ENCODE peak calls at places on chromosomes 4 and X, in ten cellular contexts. One of them, this sample, is unnamed.

GRCh38 chr4:92235741-92236140 is 68.0 kb upstream of the GRID2 start:
- DNase-seq in mammary epithelial cell: no peak
- DNase-seq in colonic mucosa: no peak
- DNase-seq in fibroblast of villous mesenchyme: no peak
- DNase-seq in suprapubic skin: no peak
- DNase-seq in endothelial cell of umbilical vein: no peak
- DNase-seq in activated CD8-positive, alpha-beta T cell treated with anti-CD3 and anti-CD28 coated beads for 36 hours: no peak
- DNase-seq in ascending aorta: no peak
- DNase-seq in activated B cell treated with CpG ODN at 0.5 μM for 24 hours: no peak
- DNase-seq in neural crest cell: no peak
- DNase-seq in this sample: no peak

GRCh38 chr4:24659241-24659961 is 75.0 kb upstream of the DHX15 start:
- DNase-seq in mammary epithelial cell: no peak
- DNase-seq in colonic mucosa: peak; percentile 41
- DNase-seq in fibroblast of villous mesenchyme: no peak
- DNase-seq in suprapubic skin: no peak
- DNase-seq in endothelial cell of umbilical vein: no peak
- DNase-seq in activated CD8-positive, alpha-beta T cell treated with anti-CD3 and anti-CD28 coated beads for 36 hours: no peak
- DNase-seq in ascending aorta: no peak
- DNase-seq in activated B cell treated with CpG ODN at 0.5 μM for 24 hours: no peak
- DNase-seq in neural crest cell: no peak
- DNase-seq in this sample: no peak

GRCh38 chrX:72027914-72028307 is 103.8 kb downstream of the RTL5 start:
- DNase-seq in mammary epithelial cell: no peak
- DNase-seq in colonic mucosa: no peak
- DNase-seq in fibroblast of villous mesenchyme: no peak
- DNase-seq in suprapubic skin: peak; percentile 4
- DNase-seq in endothelial cell of umbilical vein: no peak
- DNase-seq in activated CD8-positive, alpha-beta T cell treated with anti-CD3 and anti-CD28 coated beads for 36 hours: no peak
- DNase-seq in ascending aorta: peak; percentile 56
- DNase-seq in activated B cell treated with CpG ODN at 0.5 μM for 24 hours: no peak
- DNase-seq in neural crest cell: no peak
- DNase-seq in this sample: no peak

GRCh38 chrX:140440891-140441290 is 64.0 kb downstream of the SOX3 start:
- DNase-seq in mammary epithelial cell: no peak
- DNase-seq in colonic mucosa: no peak
- DNase-seq in fibroblast of villous mesenchyme: no peak
- DNase-seq in suprapubic skin: no peak
- DNase-seq in endothelial cell of umbilical vein: no peak
- DNase-seq in activated CD8-positive, alpha-beta T cell treated with anti-CD3 and anti-CD28 coated beads for 36 hours: no peak
- DNase-seq in ascending aorta: no peak
- DNase-seq in activated B cell treated with CpG ODN at 0.5 μM for 24 hours: no peak
- DNase-seq in neural crest cell: peak; percentile 37
- DNase-seq in this sample: no peak

GRCh38 chr4:122679317-122679716 is 53.2 kb upstream of the BBS12 start:
- DNase-seq in mammary epithelial cell: no peak
- DNase-seq in colonic mucosa: no peak
- DNase-seq in fibroblast of villous mesenchyme: no peak
- DNase-seq in suprapubic skin: no peak
- DNase-seq in endothelial cell of umbilical vein: no peak
- DNase-seq in activated CD8-positive, alpha-beta T cell treated with anti-CD3 and anti-CD28 coated beads for 36 hours: no peak
- DNase-seq in ascending aorta: no peak
- DNase-seq in activated B cell treated with CpG ODN at 0.5 μM for 24 hours: no peak
- DNase-seq in neural crest cell: no peak
- DNase-seq in this sample: no peak

GRCh38 chr4:47669946-47670345 is 167.9 kb downstream of the CORIN start:
- DNase-seq in mammary epithelial cell: no peak
- DNase-seq in colonic mucosa: no peak
- DNase-seq in fibroblast of villous mesenchyme: no peak
- DNase-seq in suprapubic skin: no peak
- DNase-seq in endothelial cell of umbilical vein: no peak
- DNase-seq in activated CD8-positive, alpha-beta T cell treated with anti-CD3 and anti-CD28 coated beads for 36 hours: no peak
- DNase-seq in ascending aorta: no peak
- DNase-seq in activated B cell treated with CpG ODN at 0.5 μM for 24 hours: no peak
- DNase-seq in neural crest cell: no peak
- DNase-seq in this sample: no peak

GRCh38 chrX:114162068-114162735 is 421.7 kb upstream of the HTR2C start:
- DNase-seq in mammary epithelial cell: no peak
- DNase-seq in colonic mucosa: no peak
- DNase-seq in fibroblast of villous mesenchyme: no peak
- DNase-seq in suprapubic skin: no peak
- DNase-seq in endothelial cell of umbilical vein: no peak
- DNase-seq in activated CD8-positive, alpha-beta T cell treated with anti-CD3 and anti-CD28 coated beads for 36 hours: no peak
- DNase-seq in ascending aorta: no peak
- DNase-seq in activated B cell treated with CpG ODN at 0.5 μM for 24 hours: no peak
- DNase-seq in neural crest cell: peak; percentile 10
- DNase-seq in this sample: peak; percentile 1

GRCh38 chr4:3733195-3733594 is 33.0 kb upstream of the ADRA2C start:
- DNase-seq in mammary epithelial cell: no peak
- DNase-seq in colonic mucosa: no peak
- DNase-seq in fibroblast of villous mesenchyme: no peak
- DNase-seq in suprapubic skin: no peak
- DNase-seq in endothelial cell of umbilical vein: no peak
- DNase-seq in activated CD8-positive, alpha-beta T cell treated with anti-CD3 and anti-CD28 coated beads for 36 hours: no peak
- DNase-seq in ascending aorta: no peak
- DNase-seq in activated B cell treated with CpG ODN at 0.5 μM for 24 hours: no peak
- DNase-seq in neural crest cell: no peak
- DNase-seq in this sample: no peak

GRCh38 chrX:132564026-132564425 is 75.2 kb upstream of the MBNL3 start:
- DNase-seq in mammary epithelial cell: no peak
- DNase-seq in colonic mucosa: no peak
- DNase-seq in fibroblast of villous mesenchyme: peak; percentile 89
- DNase-seq in suprapubic skin: no peak
- DNase-seq in endothelial cell of umbilical vein: no peak
- DNase-seq in activated CD8-positive, alpha-beta T cell treated with anti-CD3 and anti-CD28 coated beads for 36 hours: no peak
- DNase-seq in ascending aorta: no peak
- DNase-seq in activated B cell treated with CpG ODN at 0.5 μM for 24 hours: no peak
- DNase-seq in neural crest cell: no peak
- DNase-seq in this sample: no peak

GRCh38 chrX:66030505-66031317 is 9.2 kb downstream of the VSIG4 start:
- DNase-seq in mammary epithelial cell: peak; percentile 3
- DNase-seq in colonic mucosa: peak; percentile 50
- DNase-seq in fibroblast of villous mesenchyme: peak; percentile 4
- DNase-seq in suprapubic skin: no peak
- DNase-seq in endothelial cell of umbilical vein: peak; percentile 1
- DNase-seq in activated CD8-positive, alpha-beta T cell treated with anti-CD3 and anti-CD28 coated beads for 36 hours: peak; percentile 53
- DNase-seq in ascending aorta: no peak
- DNase-seq in activated B cell treated with CpG ODN at 0.5 μM for 24 hours: no peak
- DNase-seq in neural crest cell: no peak
- DNase-seq in this sample: no peak

GRCh38 chr4:94595880-94596483 is 144.2 kb downstream of the PDLIM5 start:
- DNase-seq in mammary epithelial cell: peak; percentile 34
- DNase-seq in colonic mucosa: no peak
- DNase-seq in fibroblast of villous mesenchyme: peak; percentile 72
- DNase-seq in suprapubic skin: no peak
- DNase-seq in endothelial cell of umbilical vein: peak; percentile 76
- DNase-seq in activated CD8-positive, alpha-beta T cell treated with anti-CD3 and anti-CD28 coated beads for 36 hours: no peak
- DNase-seq in ascending aorta: no peak
- DNase-seq in activated B cell treated with CpG ODN at 0.5 μM for 24 hours: no peak
- DNase-seq in neural crest cell: no peak
- DNase-seq in this sample: no peak

GRCh38 chr4:154612472-154613414 is at the start of gene FGG:
- DNase-seq in mammary epithelial cell: no peak
- DNase-seq in colonic mucosa: no peak
- DNase-seq in fibroblast of villous mesenchyme: no peak
- DNase-seq in suprapubic skin: no peak
- DNase-seq in endothelial cell of umbilical vein: no peak
- DNase-seq in activated CD8-positive, alpha-beta T cell treated with anti-CD3 and anti-CD28 coated beads for 36 hours: no peak
- DNase-seq in ascending aorta: no peak
- DNase-seq in activated B cell treated with CpG ODN at 0.5 μM for 24 hours: no peak
- DNase-seq in neural crest cell: no peak
- DNase-seq in this sample: no peak

GRCh38 chr4:13694256-13694655 is 66.7 kb upstream of the BOD1L1 start:
- DNase-seq in mammary epithelial cell: no peak
- DNase-seq in colonic mucosa: no peak
- DNase-seq in fibroblast of villous mesenchyme: no peak
- DNase-seq in suprapubic skin: no peak
- DNase-seq in endothelial cell of umbilical vein: no peak
- DNase-seq in activated CD8-positive, alpha-beta T cell treated with anti-CD3 and anti-CD28 coated beads for 36 hours: no peak
- DNase-seq in ascending aorta: no peak
- DNase-seq in activated B cell treated with CpG ODN at 0.5 μM for 24 hours: no peak
- DNase-seq in neural crest cell: no peak
- DNase-seq in this sample: no peak

GRCh38 chr4:179695175-179695574 is 2252.9 kb upstream of the AGA start:
- DNase-seq in mammary epithelial cell: peak; percentile 5
- DNase-seq in colonic mucosa: no peak
- DNase-seq in fibroblast of villous mesenchyme: no peak
- DNase-seq in suprapubic skin: no peak
- DNase-seq in endothelial cell of umbilical vein: no peak
- DNase-seq in activated CD8-positive, alpha-beta T cell treated with anti-CD3 and anti-CD28 coated beads for 36 hours: no peak
- DNase-seq in ascending aorta: no peak
- DNase-seq in activated B cell treated with CpG ODN at 0.5 μM for 24 hours: no peak
- DNase-seq in neural crest cell: no peak
- DNase-seq in this sample: no peak

GRCh38 chr4:131603705-131604104 is 1545.4 kb upstream of the PCDH10 start:
- DNase-seq in mammary epithelial cell: peak; percentile 56
- DNase-seq in colonic mucosa: no peak
- DNase-seq in fibroblast of villous mesenchyme: no peak
- DNase-seq in suprapubic skin: no peak
- DNase-seq in endothelial cell of umbilical vein: no peak
- DNase-seq in activated CD8-positive, alpha-beta T cell treated with anti-CD3 and anti-CD28 coated beads for 36 hours: no peak
- DNase-seq in ascending aorta: no peak
- DNase-seq in activated B cell treated with CpG ODN at 0.5 μM for 24 hours: no peak
- DNase-seq in neural crest cell: no peak
- DNase-seq in this sample: no peak

GRCh38 chrX:153723351-153724251 is 586 bp downstream of the BCAP31 start:
- DNase-seq in mammary epithelial cell: peak; percentile 61
- DNase-seq in colonic mucosa: peak; percentile 53
- DNase-seq in fibroblast of villous mesenchyme: peak; percentile 51
- DNase-seq in suprapubic skin: no peak
- DNase-seq in endothelial cell of umbilical vein: peak; percentile 51
- DNase-seq in activated CD8-positive, alpha-beta T cell treated with anti-CD3 and anti-CD28 coated beads for 36 hours: peak; percentile 73
- DNase-seq in ascending aorta: no peak
- DNase-seq in activated B cell treated with CpG ODN at 0.5 μM for 24 hours: peak; percentile 54
- DNase-seq in neural crest cell: no peak
- DNase-seq in this sample: peak; percentile 29

DNA sequence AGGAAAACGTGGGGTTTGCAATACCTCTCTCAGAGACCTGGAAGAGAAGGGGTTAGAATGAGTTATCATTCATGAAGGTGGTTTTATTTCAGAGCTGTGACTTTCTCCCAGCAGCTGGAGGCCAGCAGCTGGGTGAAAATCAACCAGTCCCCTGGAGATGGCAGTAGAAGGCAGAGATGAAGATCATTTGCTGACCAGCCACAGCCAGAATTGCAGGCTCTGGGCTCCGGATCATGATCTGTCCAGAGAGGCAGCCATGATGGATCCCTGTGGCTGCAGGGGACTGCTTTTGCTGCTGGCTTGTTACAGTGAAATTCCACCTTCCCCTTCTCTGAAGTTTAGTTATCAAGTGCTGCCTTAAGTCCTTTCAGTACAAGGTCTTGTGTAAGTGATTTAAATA is 46.9 kb upstream of the TAB3 start:
- DNase-seq in mammary epithelial cell: peak; percentile 19
- DNase-seq in colonic mucosa: peak; percentile 31
- DNase-seq in fibroblast of villous mesenchyme: peak; percentile 3
- DNase-seq in suprapubic skin: no peak
- DNase-seq in endothelial cell of umbilical vein: peak; percentile 6
- DNase-seq in activated CD8-positive, alpha-beta T cell treated with anti-CD3 and anti-CD28 coated beads for 36 hours: no peak
- DNase-seq in ascending aorta: no peak
- DNase-seq in activated B cell treated with CpG ODN at 0.5 μM for 24 hours: no peak
- DNase-seq in neural crest cell: peak; percentile 5
- DNase-seq in this sample: no peak
- TF ChIP-seq CTCF in mammary epithelial cell: peak; percentile 48
- TF ChIP-seq CTCF in colonic mucosa: no peak
- TF ChIP-seq CTCF in fibroblast of villous mesenchyme: peak; percentile 22
- TF ChIP-seq CTCF in suprapubic skin: no peak
- TF ChIP-seq CTCF in endothelial cell of umbilical vein: no peak
- TF ChIP-seq CTCF in activated CD8-positive, alpha-beta T cell treated with anti-CD3 and anti-CD28 coated beads for 36 hours: no peak
- TF ChIP-seq CTCF in ascending aorta: no peak
- TF ChIP-seq CTCF in activated B cell treated with CpG ODN at 0.5 μM for 24 hours: no peak
- TF ChIP-seq CTCF in neural crest cell: peak; percentile 43
- TF ChIP-seq CTCF in this sample: no peak

GRCh38 chr4:4764506-4764905 is 95.0 kb upstream of the MSX1 start:
- DNase-seq in mammary epithelial cell: no peak
- DNase-seq in colonic mucosa: no peak
- DNase-seq in fibroblast of villous mesenchyme: no peak
- DNase-seq in suprapubic skin: no peak
- DNase-seq in endothelial cell of umbilical vein: no peak
- DNase-seq in activated CD8-positive, alpha-beta T cell treated with anti-CD3 and anti-CD28 coated beads for 36 hours: no peak
- DNase-seq in ascending aorta: no peak
- DNase-seq in activated B cell treated with CpG ODN at 0.5 μM for 24 hours: no peak
- DNase-seq in neural crest cell: no peak
- DNase-seq in this sample: no peak
- TF ChIP-seq CTCF in mammary epithelial cell: no peak
- TF ChIP-seq CTCF in colonic mucosa: no peak
- TF ChIP-seq CTCF in fibroblast of villous mesenchyme: no peak
- TF ChIP-seq CTCF in suprapubic skin: no peak
- TF ChIP-seq CTCF in endothelial cell of umbilical vein: no peak
- TF ChIP-seq CTCF in activated CD8-positive, alpha-beta T cell treated with anti-CD3 and anti-CD28 coated beads for 36 hours: no peak
- TF ChIP-seq CTCF in ascending aorta: no peak
- TF ChIP-seq CTCF in activated B cell treated with CpG ODN at 0.5 μM for 24 hours: no peak
- TF ChIP-seq CTCF in neural crest cell: no peak
- TF ChIP-seq CTCF in this sample: no peak

DNA sequence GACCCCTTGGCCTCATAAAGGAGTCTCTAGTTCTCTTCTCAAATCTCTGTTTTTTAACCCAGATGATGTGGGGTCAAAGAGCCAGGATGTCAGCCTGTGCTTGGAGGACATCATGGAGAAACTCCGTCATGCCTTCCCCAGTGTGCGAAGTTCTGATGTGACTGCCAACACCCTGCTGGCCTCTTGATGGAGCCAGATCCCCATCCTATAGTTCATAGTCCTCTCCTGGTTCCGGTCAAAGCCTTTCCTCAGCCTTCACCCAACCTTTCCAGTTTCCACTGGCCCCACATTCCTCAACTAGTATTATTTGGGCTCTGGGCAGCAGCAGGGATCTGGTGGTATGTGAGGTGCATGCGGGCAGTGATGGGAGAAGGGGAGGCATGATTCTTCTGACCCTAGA is 30.7 kb downstream of the TAF7L start:
- DNase-seq in mammary epithelial cell: no peak
- DNase-seq in colonic mucosa: no peak
- DNase-seq in fibroblast of villous mesenchyme: peak; percentile 14
- DNase-seq in suprapubic skin: no peak
- DNase-seq in endothelial cell of umbilical vein: peak; percentile 1
- DNase-seq in activated CD8-positive, alpha-beta T cell treated with anti-CD3 and anti-CD28 coated beads for 36 hours: no peak
- DNase-seq in ascending aorta: no peak
- DNase-seq in activated B cell treated with CpG ODN at 0.5 μM for 24 hours: no peak
- DNase-seq in neural crest cell: no peak
- DNase-seq in this sample: no peak
- TF ChIP-seq CTCF in mammary epithelial cell: peak; percentile 37
- TF ChIP-seq CTCF in colonic mucosa: no peak
- TF ChIP-seq CTCF in fibroblast of villous mesenchyme: peak; percentile 51
- TF ChIP-seq CTCF in suprapubic skin: no peak
- TF ChIP-seq CTCF in endothelial cell of umbilical vein: peak; percentile 42
- TF ChIP-seq CTCF in activated CD8-positive, alpha-beta T cell treated with anti-CD3 and anti-CD28 coated beads for 36 hours: no peak
- TF ChIP-seq CTCF in ascending aorta: no peak
- TF ChIP-seq CTCF in activated B cell treated with CpG ODN at 0.5 μM for 24 hours: no peak
- TF ChIP-seq CTCF in neural crest cell: no peak
- TF ChIP-seq CTCF in this sample: no peak

DNA sequence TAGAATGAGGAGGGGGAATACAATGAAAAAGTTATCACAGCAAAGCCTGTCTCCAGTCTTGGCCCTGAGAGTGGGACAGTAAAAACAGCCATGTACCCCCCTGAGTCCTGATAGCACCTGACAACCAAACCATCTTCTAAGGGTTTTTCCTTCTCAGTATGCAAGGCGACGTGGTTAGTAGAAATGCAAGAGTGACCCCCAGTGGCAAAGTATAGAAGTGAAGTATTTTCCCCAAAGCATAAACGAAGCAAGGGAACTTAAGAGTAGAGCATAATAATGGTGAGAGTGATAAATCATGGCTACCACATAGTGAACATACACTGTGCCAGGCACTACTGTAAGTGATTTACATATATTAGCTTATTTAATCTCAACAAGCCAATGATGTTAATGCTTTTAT is 52.8 kb downstream of the FAM47C start:
- DNase-seq in mammary epithelial cell: peak; percentile 46
- DNase-seq in colonic mucosa: no peak
- DNase-seq in fibroblast of villous mesenchyme: peak; percentile 38
- DNase-seq in suprapubic skin: no peak
- DNase-seq in endothelial cell of umbilical vein: peak; percentile 57
- DNase-seq in activated CD8-positive, alpha-beta T cell treated with anti-CD3 and anti-CD28 coated beads for 36 hours: peak; percentile 1
- DNase-seq in ascending aorta: no peak
- DNase-seq in activated B cell treated with CpG ODN at 0.5 μM for 24 hours: no peak
- DNase-seq in neural crest cell: peak; percentile 15
- DNase-seq in this sample: peak; percentile 30
- TF ChIP-seq CTCF in mammary epithelial cell: peak; percentile 71
- TF ChIP-seq CTCF in colonic mucosa: peak; percentile 24
- TF ChIP-seq CTCF in fibroblast of villous mesenchyme: peak; percentile 53
- TF ChIP-seq CTCF in suprapubic skin: peak; percentile 7
- TF ChIP-seq CTCF in endothelial cell of umbilical vein: peak; percentile 45
- TF ChIP-seq CTCF in activated CD8-positive, alpha-beta T cell treated with anti-CD3 and anti-CD28 coated beads for 36 hours: no peak
- TF ChIP-seq CTCF in ascending aorta: peak; percentile 48
- TF ChIP-seq CTCF in activated B cell treated with CpG ODN at 0.5 μM for 24 hours: no peak
- TF ChIP-seq CTCF in neural crest cell: peak; percentile 68
- TF ChIP-seq CTCF in this sample: no peak

This sample was measured in HL-60.